ENCODE peak calls at places on chromosomes 16 and 17, in six cellular contexts. X is kidney epithelial cell, Z is epithelial cell of esophagus, Q is AG04450, I is body of pancreas, F is mucosa of descending colon. H is an unnamed sample.

GRCh38 chr17:68684860-68685493 is 83.8 kb upstream of the FAM20A start:
- DNase-seq in F (no peak), I (no peak), Q (no peak), Z (no peak), X (no peak), H (no peak)

GRCh38 chr17:18224428-18225120 is 861 bp upstream of the LLGL1 start:
- DNase-seq in F (peak; percentile 12), I (no peak), X (no peak), Q (no peak), Z (no peak), H (no peak)

GRCh38 chr16:51137097-51137496 is 14.0 kb downstream of the SALL1 start:
- DNase-seq in F (no peak), X (no peak), Z (no peak), I (no peak), Q (no peak), H (no peak)

GRCh38 chr16:88309905-88310259 is 72.9 kb upstream of the ZNF469 start:
- DNase-seq in Z (no peak), X (no peak), F (no peak), I (no peak), Q (no peak), H (no peak)

GRCh38 chr17:47719411-47720152 is 13.5 kb upstream of the TBX21 start:
- DNase-seq in Z (peak; percentile 34), X (peak; percentile 57), Q (peak; percentile 18), F (no peak), I (no peak), H (peak; percentile 52)

GRCh38 chr17:65627892-65628622 is 66.6 kb upstream of the AXIN2 start:
- DNase-seq in I (peak; percentile 47), Z (peak; percentile 70), F (peak; percentile 70), Q (peak; percentile 75), X (peak; percentile 79), H (peak; percentile 23)

GRCh38 chr17:8063761-8064589 is 23.5 kb downstream of the ALOX12B start:
- DNase-seq in X (no peak), Q (no peak), F (no peak), Z (no peak), I (no peak), H (no peak)

GRCh38 chr17:39461113-39461910 is at the start of gene CDK12:
- DNase-seq in Z (peak; percentile 99), Q (peak; percentile 98), X (peak; percentile 91), F (peak; percentile 98), I (peak; percentile 98), H (peak; percentile 100)

GRCh38 chr16:897200-897543 is 73.6 kb downstream of the LMF1 start:
- DNase-seq in F (no peak), I (no peak), Z (no peak), Q (no peak), X (no peak), H (no peak)

GRCh38 chr17:5837055-5837491 is 233.1 kb upstream of the WSCD1 start:
- DNase-seq in X (peak; percentile 77), Z (peak; percentile 95), F (no peak), Q (peak; percentile 10), I (no peak), H (peak; percentile 32)

GRCh38 chr16:46844771-46845170 is 13.8 kb upstream of the C16orf87 start:
- DNase-seq in F (no peak), Q (peak; percentile 69), Z (no peak), I (no peak), X (no peak), H (no peak)

GRCh38 chr17:73444021-73444420 is 132.2 kb upstream of the CDC42EP4 start:
- DNase-seq in F (no peak), Z (no peak), I (no peak), Q (no peak), X (no peak), H (no peak)

GRCh38 chr16:27230562-27230991 is 27.3 kb downstream of the KDM8 start:
- DNase-seq in Z (no peak), X (no peak), Q (no peak), F (peak; percentile 91), I (no peak), H (no peak)

GRCh38 chr16:21339269-21339641 is 61.2 kb upstream of the CRYM start:
- DNase-seq in Q (no peak), F (no peak), Z (no peak), I (no peak), X (no peak), H (no peak)

GRCh38 chr16:56950881-56951771 is 10.6 kb upstream of the CETP start:
- DNase-seq in F (peak; percentile 52), Z (peak; percentile 52), I (peak; percentile 81), Q (no peak), X (no peak), H (peak; percentile 55)

GRCh38 chr16:1770328-1771071 is 843 bp downstream of the NME3 start:
- DNase-seq in Q (no peak), Z (peak; percentile 81), F (peak; percentile 75), I (peak; percentile 84), X (no peak), H (peak; percentile 48)

GRCh38 chr16:49013727-49014080 is 267.9 kb downstream of the CBLN1 start:
- DNase-seq in Z (no peak), I (no peak), X (no peak), F (no peak), Q (no peak), H (no peak)

GRCh38 chr16:8644513-8645140 is 23.1 kb downstream of the METTL22 start:
- DNase-seq in I (no peak), F (peak; percentile 24), X (no peak), Q (no peak), Z (no peak), H (no peak)

GRCh38 chr17:57106107-57106835 is 21.2 kb downstream of the AKAP1 start:
- DNase-seq in Z (peak; percentile 7), X (no peak), I (peak; percentile 63), Q (no peak), F (peak; percentile 58), H (peak; percentile 17)

GRCh38 chr16:46555981-46556380 is 65.2 kb downstream of the SHCBP1 start:
- DNase-seq in I (no peak), F (no peak), Z (peak; percentile 8), Q (no peak), X (no peak), H (no peak)

GRCh38 chr17:37147301-37147812 is 198.6 kb downstream of the AATF start:
- DNase-seq in X (no peak), Z (peak; percentile 60), I (no peak), F (no peak), Q (no peak), H (peak; percentile 32)

GRCh38 chr16:49466881-49467280 is 93.3 kb downstream of the C16orf78 start:
- DNase-seq in I (no peak), Z (no peak), F (no peak), Q (no peak), X (no peak), H (no peak)

GRCh38 chr17:20206068-20206467 is 196.9 kb downstream of the SPECC1 start:
- DNase-seq in X (no peak), I (no peak), Z (peak; percentile 58), Q (no peak), F (no peak), H (peak; percentile 21)

GRCh38 chr17:79808763-79809529 is 12.1 kb upstream of the CBX8 start:
- DNase-seq in Z (peak; percentile 84), Q (no peak), I (peak; percentile 65), F (peak; percentile 62), X (peak; percentile 32), H (peak; percentile 65)

GRCh38 chr17:77096570-77097214 is 44.1 kb upstream of the SEC14L1 start:
- DNase-seq in F (no peak), Q (no peak), X (no peak), I (peak; percentile 57), Z (peak; percentile 48), H (no peak)

GRCh38 chr17:2034806-2035548 is 5.0 kb downstream of the DPH1 start:
- DNase-seq in F (no peak), Z (no peak), Q (no peak), I (no peak), X (no peak), H (no peak)

GRCh38 chr17:60525347-60525623 is 757 bp downstream of the APPBP2 start:
- DNase-seq in Z (peak; percentile 19), I (peak; percentile 81), X (no peak), Q (no peak), F (peak; percentile 44), H (peak; percentile 2)

GRCh38 chr16:46845952-46846351 is 15.0 kb upstream of the C16orf87 start:
- DNase-seq in F (no peak), I (no peak), Q (no peak), Z (no peak), X (no peak), H (no peak)

GRCh38 chr17:81838753-81839255 is 4.0 kb upstream of the PPP1R27 start:
- DNase-seq in X (no peak), F (no peak), Q (no peak), Z (no peak), I (no peak), H (no peak)

GRCh38 chr17:81837641-81838040 is 2.8 kb upstream of the PPP1R27 start:
- DNase-seq in F (no peak), I (no peak), X (no peak), Z (no peak), Q (no peak), H (no peak)

GRCh38 chr17:81840826-81841778 is 6.3 kb upstream of the PPP1R27 start:
- DNase-seq in X (no peak), I (peak; percentile 81), Z (peak; percentile 95), Q (no peak), F (no peak), H (no peak)

GRCh38 chr17:81841866-81842265 is 7.0 kb upstream of the PPP1R27 start:
- DNase-seq in Z (peak; percentile 48), Q (no peak), I (no peak), X (no peak), F (no peak), H (no peak)

GRCh38 chr17:81839301-81839700 is 4.5 kb upstream of the PPP1R27 start:
- DNase-seq in X (no peak), Z (no peak), F (no peak), I (no peak), Q (no peak), H (no peak)
- TF ChIP-seq CTCF in X (no peak), Z (no peak), F (no peak), I (no peak), Q (no peak), H (no peak)

GRCh38 chr16:82133798-82134197 is 36.2 kb downstream of the MPHOSPH6 start:
- DNase-seq in F (no peak), I (no peak), Q (no peak), X (no peak), Z (no peak), H (no peak)
- TF ChIP-seq CTCF in F (no peak), I (no peak), Q (no peak), X (no peak), Z (no peak), H (no peak)

DNA sequence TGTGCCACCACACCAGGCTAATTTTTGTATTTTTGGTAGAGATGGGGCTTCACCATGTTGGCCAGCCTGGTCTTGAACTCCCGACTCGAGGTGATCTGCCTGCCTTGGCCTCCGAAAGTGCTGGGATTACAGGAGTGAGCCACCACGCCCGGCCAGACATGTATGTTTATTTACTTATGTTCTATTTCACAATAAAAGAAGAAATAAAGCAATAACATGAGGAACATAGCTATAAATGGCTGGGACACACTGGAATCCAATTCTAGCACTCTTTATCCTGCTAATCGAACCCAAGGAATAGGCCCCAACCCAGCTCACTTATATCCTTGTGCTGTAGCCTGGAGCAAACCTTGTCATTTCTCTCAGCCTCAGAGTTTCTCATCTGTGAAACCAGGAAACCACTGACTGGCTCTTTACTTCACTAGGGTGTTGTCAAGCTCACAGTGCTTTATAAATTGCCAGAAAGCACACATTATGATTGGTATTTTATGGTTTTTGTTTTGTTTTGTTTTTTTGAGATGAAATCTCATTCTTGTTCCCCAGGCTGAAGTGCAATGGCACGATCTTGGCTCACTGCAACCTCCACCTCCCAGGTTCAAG is 4.3 kb upstream of the ODAD4 start:
- DNase-seq in I (no peak), X (no peak), Z (no peak), F (peak; percentile 50), Q (no peak), H (no peak)
- TF ChIP-seq CTCF in I (no peak), X (no peak), Z (no peak), F (no peak), Q (no peak), H (no peak)

GRCh38 chr17:9890124-9890523 is 14.9 kb downstream of the RCVRN start:
- DNase-seq in Z (peak; percentile 4), X (no peak), I (no peak), F (no peak), Q (no peak), H (peak; percentile 37)
- TF ChIP-seq CTCF in Z (no peak), X (peak; percentile 58), I (no peak), F (no peak), Q (peak; percentile 21), H (no peak)

H was measured in Calu3.